ENCODE peak calls at places on chromosomes 1 and 21, in five cellular contexts. G is MM.1S, M is uterus, Y is neural crest cell, Q is breast epithelium. X is an unnamed sample.

GRCh38 chr1:26822737-26823395 is 3.6 kb upstream of the ZDHHC18 start:
- DNase-seq in G (no peak), M (no peak), Y (no peak), Q (no peak), X (no peak)

GRCh38 chr1:221292652-221293051 is 413.4 kb downstream of the HLX start:
- DNase-seq in G (no peak), M (no peak), Y (no peak), Q (no peak), X (no peak)

GRCh38 chr1:218171302-218171893 is 113.7 kb upstream of the RRP15 start:
- DNase-seq in G (peak; percentile 69), M (no peak), Y (no peak), Q (no peak), X (no peak)

GRCh38 chr1:116559304-116559761 is 11.5 kb downstream of the CD58 start:
- DNase-seq in G (peak; percentile 56), M (no peak), Y (no peak), Q (no peak), X (no peak)

GRCh38 chr1:44040856-44041255 is 9.6 kb upstream of the SLC6A9 start:
- DNase-seq in G (no peak), M (no peak), Y (no peak), Q (no peak), X (no peak)

GRCh38 chr1:211788626-211789025 is 41.9 kb downstream of the LPGAT1 start:
- DNase-seq in G (no peak), M (no peak), Y (no peak), Q (no peak), X (no peak)

GRCh38 chr1:92804721-92805169 is 19.8 kb upstream of the EVI5 start:
- DNase-seq in G (peak; percentile 36), M (peak; percentile 44), Y (peak; percentile 3), Q (no peak), X (no peak)

GRCh38 chr1:5448486-5448885 is 543.7 kb downstream of the NPHP4 start:
- DNase-seq in G (no peak), M (no peak), Y (no peak), Q (no peak), X (no peak)

GRCh38 chr21:45889961-45890360 is 91.6 kb upstream of the COL6A1 start:
- DNase-seq in G (no peak), M (no peak), Y (no peak), Q (no peak), X (no peak)

GRCh38 chr1:237879195-237879594 is 11.5 kb downstream of the ZP4 start:
- DNase-seq in G (no peak), M (no peak), Y (no peak), Q (no peak), X (no peak)

GRCh38 chr1:185459141-185459540 is 142.1 kb upstream of the IVNS1ABP start:
- DNase-seq in G (no peak), M (no peak), Y (no peak), Q (no peak), X (no peak)

GRCh38 chr1:185438936-185439335 is 121.9 kb upstream of the IVNS1ABP start:
- DNase-seq in G (no peak), M (no peak), Y (no peak), Q (no peak), X (no peak)

GRCh38 chr1:8213676-8214075 is 104.2 kb upstream of the SLC45A1 start:
- DNase-seq in G (no peak), M (no peak), Y (no peak), Q (no peak), X (no peak)

GRCh38 chr21:46634966-46635323 is 529 bp upstream of the PRMT2 start:
- DNase-seq in G (peak; percentile 67), M (no peak), Y (no peak), Q (no peak), X (no peak)

GRCh38 chr1:203556047-203556851 is 62.3 kb downstream of the OPTC start:
- DNase-seq in G (no peak), M (peak; percentile 93), Y (no peak), Q (no peak), X (no peak)

GRCh38 chr1:66938618-66939017 is 13.8 kb downstream of the MIER1 start:
- DNase-seq in G (no peak), M (no peak), Y (no peak), Q (no peak), X (no peak)

GRCh38 chr1:8796812-8797211 is 20.6 kb downstream of the RERE start:
- DNase-seq in G (no peak), M (no peak), Y (no peak), Q (no peak), X (no peak)

GRCh38 chr1:17437260-17438175 is 2.0 kb downstream of the RCC2 start:
- DNase-seq in G (peak; percentile 58), M (peak; percentile 45), Y (peak; percentile 34), Q (no peak), X (no peak)

GRCh38 chr21:8991968-8992621 is 1529.3 kb upstream of the TPTE start:
- DNase-seq in G (no peak), M (no peak), Y (no peak), Q (no peak), X (no peak)

GRCh38 chr21:36640260-36641244 is 58.4 kb upstream of the SIM2 start:
- DNase-seq in G (no peak), M (no peak), Y (no peak), Q (no peak), X (no peak)

GRCh38 chr1:43073490-43074230 is 98.4 kb downstream of the EBNA1BP2 start:
- DNase-seq in G (peak; percentile 55), M (peak; percentile 68), Y (peak; percentile 68), Q (peak; percentile 68), X (peak; percentile 61)

GRCh38 chr21:15144026-15144425 is 79.2 kb upstream of the NRIP1 start:
- DNase-seq in G (no peak), M (no peak), Y (no peak), Q (no peak), X (no peak)

GRCh38 chr1:44733365-44733764 is 2.4 kb upstream of the RNU5D-1 start:
- DNase-seq in G (no peak), M (no peak), Y (no peak), Q (no peak), X (no peak)

GRCh38 chr21:21952566-21952965 is 954.4 kb downstream of the NCAM2 start:
- DNase-seq in G (no peak), M (no peak), Y (no peak), Q (no peak), X (no peak)

GRCh38 chr21:39048064-39048463 is 135.2 kb downstream of the PSMG1 start:
- DNase-seq in G (no peak), M (no peak), Y (peak; percentile 19), Q (no peak), X (no peak)

GRCh38 chr1:115239148-115239820 is 98.8 kb downstream of the NGF start:
- DNase-seq in G (no peak), M (no peak), Y (no peak), Q (no peak), X (no peak)

GRCh38 chr21:17802568-17802967 is 16.6 kb downstream of the C21orf91 start:
- DNase-seq in G (no peak), M (no peak), Y (no peak), Q (no peak), X (no peak)

GRCh38 chr21:39319251-39319756 is 5.9 kb upstream of the BRWD1 start:
- DNase-seq in G (no peak), M (no peak), Y (no peak), Q (no peak), X (no peak)

GRCh38 chr1:41322101-41322661 is 39.1 kb upstream of the FOXO6 start:
- DNase-seq in G (no peak), M (no peak), Y (no peak), Q (no peak), X (no peak)

GRCh38 chr1:2166695-2167094 is 27.9 kb downstream of the FAAP20 start:
- DNase-seq in G (no peak), M (no peak), Y (no peak), Q (no peak), X (no peak)

GRCh38 chr1:2160691-2161320 is 33.8 kb downstream of the FAAP20 start:
- DNase-seq in G (no peak), M (no peak), Y (no peak), Q (no peak), X (no peak)

GRCh38 chr1:2165636-2166035 is 28.9 kb downstream of the FAAP20 start:
- DNase-seq in G (no peak), M (no peak), Y (no peak), Q (no peak), X (no peak)

GRCh38 chr1:2166254-2166653 is 28.3 kb downstream of the FAAP20 start:
- DNase-seq in G (no peak), M (no peak), Y (no peak), Q (no peak), X (no peak)

DNA sequence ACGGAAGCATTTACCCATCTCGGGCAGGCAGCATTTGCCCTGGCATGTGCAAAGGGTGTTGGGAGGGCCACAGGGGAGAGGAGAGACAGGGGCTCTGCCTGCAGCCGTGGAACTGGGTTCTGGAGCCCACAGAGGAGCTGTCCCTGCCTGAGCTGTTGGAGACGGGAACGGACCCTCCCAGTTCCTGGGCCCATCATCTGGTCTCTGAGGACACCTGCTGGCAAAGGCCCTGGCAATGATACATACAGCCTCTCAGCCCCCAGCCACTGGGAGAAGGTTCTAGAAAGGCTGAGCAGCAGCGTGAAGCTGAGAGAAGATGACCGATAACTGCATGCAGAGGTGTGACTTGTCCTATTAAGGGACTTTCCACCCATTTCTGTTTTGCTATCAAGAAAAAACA is 31.4 kb downstream of the FAAP20 start:
- DNase-seq in G (no peak), M (no peak), Y (no peak), Q (no peak), X (no peak)
- TF ChIP-seq CTCF in G (no peak), M (no peak), Y (no peak), Q (no peak), X (no peak)

GRCh38 chr1:70354332-70355110 is at the start of gene ANKRD13C:
- DNase-seq in G (peak; percentile 91), M (peak; percentile 93), Y (peak; percentile 89), Q (peak; percentile 92), X (peak; percentile 87)
- TF ChIP-seq CTCF in G (no peak), M (no peak), Y (peak; percentile 38), Q (peak; percentile 6), X (no peak)

GRCh38 chr1:119743776-119744597 is 24.7 kb downstream of the HMGCS2 start:
- DNase-seq in G (peak; percentile 33), M (peak; percentile 55), Y (peak; percentile 42), Q (peak; percentile 67), X (no peak)

GRCh38 chr1:119742677-119743076 is 26.0 kb downstream of the HMGCS2 start:
- DNase-seq in G (no peak), M (no peak), Y (no peak), Q (no peak), X (no peak)

GRCh38 chr1:119742193-119742592 is 26.5 kb downstream of the HMGCS2 start:
- DNase-seq in G (no peak), M (no peak), Y (no peak), Q (no peak), X (no peak)

GRCh38 chr1:119744598-119744942 is 24.1 kb downstream of the HMGCS2 start:
- DNase-seq in G (no peak), M (no peak), Y (no peak), Q (no peak), X (no peak)

GRCh38 chr1:119743308-119743707 is 25.4 kb downstream of the HMGCS2 start:
- DNase-seq in G (no peak), M (no peak), Y (no peak), Q (no peak), X (no peak)
- TF ChIP-seq CTCF in G (no peak), M (no peak), Y (no peak), Q (no peak), X (no peak)

DNA sequence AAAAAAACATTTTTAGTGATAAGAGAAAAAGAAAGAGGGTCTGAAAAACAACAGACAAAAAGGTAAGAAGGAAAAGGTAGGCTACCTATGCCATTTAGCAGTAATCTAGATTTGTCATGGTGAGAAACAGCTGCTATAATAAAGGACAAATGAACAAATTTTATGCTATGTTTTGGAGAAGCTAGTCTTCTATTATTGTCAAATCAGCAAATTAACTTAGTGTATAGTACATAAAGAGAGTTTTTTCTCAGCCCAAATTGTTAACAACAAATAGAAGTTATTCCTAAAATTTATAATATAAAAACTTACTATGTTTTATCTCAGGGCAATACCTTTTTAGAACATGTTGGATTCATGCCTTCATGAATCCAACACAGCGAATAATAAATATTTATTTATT is 88.7 kb downstream of the KIFAP3 start:
- DNase-seq in G (no peak), M (no peak), Y (no peak), Q (no peak), X (no peak)
- TF ChIP-seq CTCF in G (no peak), M (no peak), Y (no peak), Q (no peak), X (no peak)

X was measured in omental fat pad.